ENCODE peak calls at places on chromosomes 11 and 22, in ten cellular contexts. One of them, this sample, is unnamed.

GRCh38 chr11:59875856-59876519 is 2.6 kb upstream of the OOSP3 start:
- DNase-seq in IMR-90: no peak
- DNase-seq in lung: no peak
- DNase-seq in colonic mucosa: no peak
- DNase-seq in A549: no peak
- DNase-seq in brain microvascular endothelial cell: no peak
- DNase-seq in GM20000: no peak
- DNase-seq in CD4-positive, alpha-beta T cell: no peak
- DNase-seq in lower leg skin: no peak
- DNase-seq in HepG2: peak
- DNase-seq in this sample: no peak

GRCh38 chr11:65854871-65855837 is 2.8 kb downstream of the CFL1 start:
- DNase-seq in IMR-90: no peak
- DNase-seq in lung: no peak
- DNase-seq in colonic mucosa: peak
- DNase-seq in A549: no peak
- DNase-seq in brain microvascular endothelial cell: no peak
- DNase-seq in GM20000: no peak
- DNase-seq in CD4-positive, alpha-beta T cell: no peak
- DNase-seq in lower leg skin: no peak
- DNase-seq in HepG2: no peak
- DNase-seq in this sample: peak

GRCh38 chr11:62493801-62494200 is 52.8 kb downstream of the AHNAK start:
- DNase-seq in IMR-90: no peak
- DNase-seq in lung: no peak
- DNase-seq in colonic mucosa: no peak
- DNase-seq in A549: no peak
- DNase-seq in brain microvascular endothelial cell: no peak
- DNase-seq in GM20000: no peak
- DNase-seq in CD4-positive, alpha-beta T cell: no peak
- DNase-seq in lower leg skin: no peak
- DNase-seq in HepG2: no peak
- DNase-seq in this sample: no peak

GRCh38 chr22:38201371-38201717 is 450 bp upstream of the MAFF start:
- DNase-seq in IMR-90: no peak
- DNase-seq in lung: no peak
- DNase-seq in colonic mucosa: no peak
- DNase-seq in A549: no peak
- DNase-seq in brain microvascular endothelial cell: no peak
- DNase-seq in GM20000: no peak
- DNase-seq in CD4-positive, alpha-beta T cell: no peak
- DNase-seq in lower leg skin: peak
- DNase-seq in HepG2: no peak
- DNase-seq in this sample: no peak

GRCh38 chr11:66011785-66012303 is at the start of gene CST6:
- DNase-seq in IMR-90: no peak
- DNase-seq in lung: no peak
- DNase-seq in colonic mucosa: no peak
- DNase-seq in A549: no peak
- DNase-seq in brain microvascular endothelial cell: no peak
- DNase-seq in GM20000: peak
- DNase-seq in CD4-positive, alpha-beta T cell: no peak
- DNase-seq in lower leg skin: no peak
- DNase-seq in HepG2: no peak
- DNase-seq in this sample: no peak

GRCh38 chr11:43072096-43072495 is 239.7 kb upstream of the API5 start:
- DNase-seq in IMR-90: no peak
- DNase-seq in lung: no peak
- DNase-seq in colonic mucosa: no peak
- DNase-seq in A549: no peak
- DNase-seq in brain microvascular endothelial cell: no peak
- DNase-seq in GM20000: no peak
- DNase-seq in CD4-positive, alpha-beta T cell: no peak
- DNase-seq in lower leg skin: no peak
- DNase-seq in HepG2: no peak
- DNase-seq in this sample: no peak

GRCh38 chr22:20173246-20173645 is 22.4 kb upstream of the CCDC188 start:
- DNase-seq in IMR-90: no peak
- DNase-seq in lung: no peak
- DNase-seq in colonic mucosa: no peak
- DNase-seq in A549: no peak
- DNase-seq in brain microvascular endothelial cell: no peak
- DNase-seq in GM20000: no peak
- DNase-seq in CD4-positive, alpha-beta T cell: no peak
- DNase-seq in lower leg skin: no peak
- DNase-seq in HepG2: no peak
- DNase-seq in this sample: no peak

GRCh38 chr22:32376681-32377080 is 19.0 kb downstream of the RFPL3 start:
- DNase-seq in IMR-90: no peak
- DNase-seq in lung: no peak
- DNase-seq in colonic mucosa: no peak
- DNase-seq in A549: no peak
- DNase-seq in brain microvascular endothelial cell: no peak
- DNase-seq in GM20000: no peak
- DNase-seq in CD4-positive, alpha-beta T cell: no peak
- DNase-seq in lower leg skin: no peak
- DNase-seq in HepG2: no peak
- DNase-seq in this sample: no peak

GRCh38 chr11:9906043-9906791 is 242.3 kb downstream of the SWAP70 start:
- DNase-seq in IMR-90: peak
- DNase-seq in lung: no peak
- DNase-seq in colonic mucosa: no peak
- DNase-seq in A549: peak
- DNase-seq in brain microvascular endothelial cell: peak
- DNase-seq in GM20000: no peak
- DNase-seq in CD4-positive, alpha-beta T cell: no peak
- DNase-seq in lower leg skin: no peak
- DNase-seq in HepG2: peak
- DNase-seq in this sample: no peak

GRCh38 chr11:62602141-62603071 is 741 bp upstream of the MTA2 start:
- DNase-seq in IMR-90: peak
- DNase-seq in lung: peak
- DNase-seq in colonic mucosa: peak
- DNase-seq in A549: no peak
- DNase-seq in brain microvascular endothelial cell: no peak
- DNase-seq in GM20000: peak
- DNase-seq in CD4-positive, alpha-beta T cell: no peak
- DNase-seq in lower leg skin: peak
- DNase-seq in HepG2: no peak
- DNase-seq in this sample: no peak

GRCh38 chr22:19962246-19962908 is 20.8 kb upstream of the TXNRD2 start:
- DNase-seq in IMR-90: peak
- DNase-seq in lung: peak
- DNase-seq in colonic mucosa: peak
- DNase-seq in A549: peak
- DNase-seq in brain microvascular endothelial cell: peak
- DNase-seq in GM20000: peak
- DNase-seq in CD4-positive, alpha-beta T cell: peak
- DNase-seq in lower leg skin: peak
- DNase-seq in HepG2: peak
- DNase-seq in this sample: peak

GRCh38 chr11:47995318-47995717 is 15.0 kb downstream of the PTPRJ start:
- DNase-seq in IMR-90: no peak
- DNase-seq in lung: no peak
- DNase-seq in colonic mucosa: peak
- DNase-seq in A549: no peak
- DNase-seq in brain microvascular endothelial cell: no peak
- DNase-seq in GM20000: no peak
- DNase-seq in CD4-positive, alpha-beta T cell: no peak
- DNase-seq in lower leg skin: no peak
- DNase-seq in HepG2: peak
- DNase-seq in this sample: peak

GRCh38 chr11:113338730-113339129 is 24.3 kb downstream of the TTC12 start:
- DNase-seq in IMR-90: no peak
- DNase-seq in lung: no peak
- DNase-seq in colonic mucosa: no peak
- DNase-seq in A549: no peak
- DNase-seq in brain microvascular endothelial cell: no peak
- DNase-seq in GM20000: no peak
- DNase-seq in CD4-positive, alpha-beta T cell: no peak
- DNase-seq in lower leg skin: no peak
- DNase-seq in HepG2: no peak
- DNase-seq in this sample: no peak

GRCh38 chr22:39278040-39278439 is 33.3 kb upstream of the PDGFB start:
- DNase-seq in IMR-90: peak
- DNase-seq in lung: no peak
- DNase-seq in colonic mucosa: no peak
- DNase-seq in A549: no peak
- DNase-seq in brain microvascular endothelial cell: no peak
- DNase-seq in GM20000: no peak
- DNase-seq in CD4-positive, alpha-beta T cell: no peak
- DNase-seq in lower leg skin: no peak
- DNase-seq in HepG2: no peak
- DNase-seq in this sample: peak

GRCh38 chr11:15893080-15893492 is 463.3 kb downstream of the SOX6 start:
- DNase-seq in IMR-90: peak
- DNase-seq in lung: no peak
- DNase-seq in colonic mucosa: peak
- DNase-seq in A549: no peak
- DNase-seq in brain microvascular endothelial cell: peak
- DNase-seq in GM20000: no peak
- DNase-seq in CD4-positive, alpha-beta T cell: no peak
- DNase-seq in lower leg skin: no peak
- DNase-seq in HepG2: no peak
- DNase-seq in this sample: no peak

GRCh38 chr11:102788334-102789035 is 8.1 kb upstream of the MMP10 start:
- DNase-seq in IMR-90: peak
- DNase-seq in lung: no peak
- DNase-seq in colonic mucosa: no peak
- DNase-seq in A549: no peak
- DNase-seq in brain microvascular endothelial cell: no peak
- DNase-seq in GM20000: no peak
- DNase-seq in CD4-positive, alpha-beta T cell: no peak
- DNase-seq in lower leg skin: no peak
- DNase-seq in HepG2: no peak
- DNase-seq in this sample: no peak

GRCh38 chr11:134615041-134615615 is 203.1 kb upstream of the B3GAT1 start:
- DNase-seq in IMR-90: no peak
- DNase-seq in lung: no peak
- DNase-seq in colonic mucosa: no peak
- DNase-seq in A549: no peak
- DNase-seq in brain microvascular endothelial cell: no peak
- DNase-seq in GM20000: no peak
- DNase-seq in CD4-positive, alpha-beta T cell: no peak
- DNase-seq in lower leg skin: no peak
- DNase-seq in HepG2: no peak
- DNase-seq in this sample: no peak

DNA sequence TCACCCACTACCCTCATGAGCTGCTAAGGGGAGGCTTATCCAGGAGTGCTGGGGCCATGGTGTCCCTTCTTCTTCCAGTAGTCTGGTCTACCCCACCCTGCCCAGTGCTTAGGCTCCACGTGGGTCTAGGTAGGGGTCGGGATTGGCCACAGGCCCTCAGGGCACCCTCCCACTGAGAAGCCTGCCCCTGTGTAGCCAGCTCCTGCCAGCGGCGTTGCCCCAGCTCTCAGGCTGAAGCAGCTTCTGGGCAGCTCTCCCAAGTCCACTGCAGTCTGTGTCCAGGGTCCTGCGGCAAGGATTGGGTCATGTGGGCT is 24.0 kb upstream of the RIC3 start:
- DNase-seq in IMR-90: no peak
- DNase-seq in lung: no peak
- DNase-seq in colonic mucosa: no peak
- DNase-seq in A549: no peak
- DNase-seq in brain microvascular endothelial cell: no peak
- DNase-seq in GM20000: no peak
- DNase-seq in CD4-positive, alpha-beta T cell: no peak
- DNase-seq in lower leg skin: no peak
- DNase-seq in HepG2: no peak
- DNase-seq in this sample: no peak
- TF ChIP-seq CTCF in IMR-90: no peak
- TF ChIP-seq CTCF in lung: no peak
- TF ChIP-seq CTCF in colonic mucosa: no peak
- TF ChIP-seq CTCF in A549: no peak
- TF ChIP-seq CTCF in brain microvascular endothelial cell: no peak
- TF ChIP-seq CTCF in GM20000: no peak
- TF ChIP-seq CTCF in CD4-positive, alpha-beta T cell: peak
- TF ChIP-seq CTCF in lower leg skin: no peak
- TF ChIP-seq CTCF in HepG2: no peak
- TF ChIP-seq CTCF in this sample: no peak

DNA sequence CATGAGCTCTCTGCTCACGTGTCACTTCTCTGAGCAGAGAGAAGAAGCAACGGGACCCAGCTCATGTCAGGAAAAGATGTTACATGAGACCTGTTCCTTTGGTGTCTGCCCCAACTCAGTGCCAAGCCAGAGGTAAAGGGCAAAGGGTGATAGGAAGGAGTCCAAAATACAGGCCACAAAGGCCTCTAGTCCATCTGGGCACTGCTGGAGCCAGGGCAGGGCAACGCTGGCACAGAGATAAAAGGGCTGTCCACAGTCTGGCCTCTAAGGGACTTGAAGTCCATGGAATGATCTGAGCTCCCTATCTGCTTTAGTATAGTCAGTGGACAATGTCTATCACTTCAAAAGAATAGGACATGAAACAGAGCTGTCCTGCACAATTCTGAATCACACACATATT is 79.3 kb downstream of the SLC1A2 start:
- DNase-seq in IMR-90: no peak
- DNase-seq in lung: no peak
- DNase-seq in colonic mucosa: no peak
- DNase-seq in A549: no peak
- DNase-seq in brain microvascular endothelial cell: no peak
- DNase-seq in GM20000: no peak
- DNase-seq in CD4-positive, alpha-beta T cell: no peak
- DNase-seq in lower leg skin: no peak
- DNase-seq in HepG2: no peak
- DNase-seq in this sample: no peak
- TF ChIP-seq CTCF in IMR-90: no peak
- TF ChIP-seq CTCF in lung: no peak
- TF ChIP-seq CTCF in colonic mucosa: no peak
- TF ChIP-seq CTCF in A549: no peak
- TF ChIP-seq CTCF in brain microvascular endothelial cell: no peak
- TF ChIP-seq CTCF in GM20000: no peak
- TF ChIP-seq CTCF in CD4-positive, alpha-beta T cell: no peak
- TF ChIP-seq CTCF in lower leg skin: no peak
- TF ChIP-seq CTCF in HepG2: no peak
- TF ChIP-seq CTCF in this sample: no peak

DNA sequence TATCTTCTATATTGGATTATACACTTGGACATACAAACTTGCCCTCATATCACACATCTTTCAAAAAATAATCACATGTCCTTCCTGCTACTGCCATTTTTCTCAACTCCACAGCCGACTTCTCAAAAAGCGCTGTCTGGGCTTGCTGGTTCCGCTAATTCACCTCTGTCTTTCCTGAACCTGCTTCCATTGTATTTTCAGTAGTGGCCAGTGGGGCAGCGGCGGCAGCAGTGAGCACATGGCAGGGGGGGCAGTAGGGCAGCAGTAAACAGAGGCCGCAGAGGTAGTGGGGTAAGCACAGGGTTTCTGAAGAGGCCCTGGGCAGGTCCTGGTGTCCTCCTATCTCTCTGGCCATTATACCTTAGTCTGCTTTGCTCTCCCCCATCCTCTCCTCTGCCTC is 126.3 kb downstream of the RRAS2 start:
- DNase-seq in IMR-90: no peak
- DNase-seq in lung: no peak
- DNase-seq in colonic mucosa: no peak
- DNase-seq in A549: peak
- DNase-seq in brain microvascular endothelial cell: no peak
- DNase-seq in GM20000: no peak
- DNase-seq in CD4-positive, alpha-beta T cell: no peak
- DNase-seq in lower leg skin: no peak
- DNase-seq in HepG2: no peak
- DNase-seq in this sample: no peak
- TF ChIP-seq CTCF in IMR-90: peak
- TF ChIP-seq CTCF in lung: no peak
- TF ChIP-seq CTCF in colonic mucosa: no peak
- TF ChIP-seq CTCF in A549: peak
- TF ChIP-seq CTCF in brain microvascular endothelial cell: peak
- TF ChIP-seq CTCF in GM20000: no peak
- TF ChIP-seq CTCF in CD4-positive, alpha-beta T cell: no peak
- TF ChIP-seq CTCF in lower leg skin: no peak
- TF ChIP-seq CTCF in HepG2: peak
- TF ChIP-seq CTCF in this sample: peak

GRCh38 chr11:6472934-6473333 is 807 bp downstream of the TRIM3 start:
- DNase-seq in IMR-90: no peak
- DNase-seq in lung: no peak
- DNase-seq in colonic mucosa: no peak
- DNase-seq in A549: no peak
- DNase-seq in brain microvascular endothelial cell: no peak
- DNase-seq in GM20000: no peak
- DNase-seq in CD4-positive, alpha-beta T cell: no peak
- DNase-seq in lower leg skin: no peak
- DNase-seq in HepG2: no peak
- DNase-seq in this sample: no peak
- TF ChIP-seq CTCF in IMR-90: no peak
- TF ChIP-seq CTCF in lung: no peak
- TF ChIP-seq CTCF in colonic mucosa: no peak
- TF ChIP-seq CTCF in A549: no peak
- TF ChIP-seq CTCF in brain microvascular endothelial cell: no peak
- TF ChIP-seq CTCF in GM20000: no peak
- TF ChIP-seq CTCF in CD4-positive, alpha-beta T cell: no peak
- TF ChIP-seq CTCF in lower leg skin: no peak
- TF ChIP-seq CTCF in HepG2: no peak
- TF ChIP-seq CTCF in this sample: no peak